ENCODE peak calls at places on chromosomes 12 and 14, in seven cellular contexts. Y, B, K, R, J, M and P are unnamed samples.

GRCh38 chr12:49364989-49365388 is 2.3 kb upstream of the SPATS2 start:
- DNase-seq in Y (peak), B (no peak), K (no peak), R (no peak), J (no peak), M (peak), P (no peak)

GRCh38 chr12:10967409-10967808 is 19.3 kb downstream of the TAS2R50 start:
- DNase-seq in Y (peak), B (no peak), K (no peak), R (no peak), J (no peak), M (peak), P (no peak)

GRCh38 chr14:57209561-57209960 is 59.1 kb downstream of the EXOC5 start:
- DNase-seq in Y (peak), B (no peak), K (no peak), R (no peak), J (no peak), M (peak), P (no peak)

GRCh38 chr12:98149270-98149669 is 366.1 kb upstream of the TMPO start:
- DNase-seq in Y (no peak), B (no peak), K (no peak), R (no peak), J (no peak), M (no peak), P (no peak)

GRCh38 chr14:74518221-74518620 is 24.7 kb downstream of the ISCA2 start:
- DNase-seq in Y (no peak), B (no peak), K (no peak), R (no peak), J (no peak), M (no peak), P (no peak)

GRCh38 chr12:81759215-81759991 is at the start of gene PPFIA2:
- DNase-seq in Y (peak), B (peak), K (peak), R (peak), J (peak), M (peak), P (peak)

GRCh38 chr14:56299306-56299984 is 181.2 kb downstream of the PELI2 start:
- DNase-seq in Y (no peak), B (no peak), K (no peak), R (no peak), J (no peak), M (no peak), P (no peak)

GRCh38 chr14:102590667-102591099 is 1.8 kb upstream of the RCOR1 start:
- DNase-seq in Y (peak), B (peak), K (peak), R (peak), J (peak), M (peak), P (peak)

GRCh38 chr14:35385042-35385839 is 19.3 kb downstream of the NFKBIA start:
- DNase-seq in Y (peak), B (no peak), K (no peak), R (peak), J (no peak), M (peak), P (no peak)

GRCh38 chr14:102979406-102979805 is 56.9 kb downstream of the AMN start:
- DNase-seq in Y (no peak), B (no peak), K (no peak), R (no peak), J (no peak), M (no peak), P (no peak)

GRCh38 chr14:38199768-38200167 is 7.9 kb upstream of the SSTR1 start:
- DNase-seq in Y (peak), B (no peak), K (no peak), R (no peak), J (no peak), M (peak), P (no peak)

GRCh38 chr12:18799140-18799446 is 61.2 kb downstream of the CAPZA3 start:
- DNase-seq in Y (no peak), B (no peak), K (no peak), R (no peak), J (no peak), M (no peak), P (no peak)

GRCh38 chr12:59007620-59008019 is 87.3 kb upstream of the LRIG3 start:
- DNase-seq in Y (no peak), B (no peak), K (no peak), R (no peak), J (no peak), M (no peak), P (no peak)

GRCh38 chr12:50265770-50266524 is 17.4 kb downstream of the LIMA1 start:
- DNase-seq in Y (no peak), B (no peak), K (no peak), R (no peak), J (no peak), M (no peak), P (no peak)

GRCh38 chr12:132036063-132036683 is 86.4 kb downstream of the EP400 start:
- DNase-seq in Y (no peak), B (no peak), K (no peak), R (no peak), J (no peak), M (no peak), P (no peak)

GRCh38 chr12:41277019-41277770 is 89.1 kb downstream of the PDZRN4 start:
- DNase-seq in Y (peak), B (peak), K (no peak), R (no peak), J (peak), M (peak), P (peak)

GRCh38 chr12:113658030-113658655 is 186.5 kb upstream of the LHX5 start:
- DNase-seq in Y (peak), B (no peak), K (no peak), R (no peak), J (no peak), M (peak), P (no peak)

GRCh38 chr12:103495783-103496456 is at the start of gene C12orf42:
- DNase-seq in Y (peak), B (peak), K (peak), R (no peak), J (peak), M (peak), P (peak)

GRCh38 chr12:84077692-84078091 is 834.9 kb downstream of the SLC6A15 start:
- DNase-seq in Y (peak), B (no peak), K (no peak), R (no peak), J (no peak), M (no peak), P (no peak)

GRCh38 chr12:6226701-6227096 is 26.5 kb downstream of the CD9 start:
- DNase-seq in Y (peak), B (no peak), K (no peak), R (peak), J (no peak), M (no peak), P (no peak)

GRCh38 chr14:98181768-98182167 is 1090.2 kb downstream of the BCL11B start:
- DNase-seq in Y (no peak), B (no peak), K (no peak), R (no peak), J (no peak), M (no peak), P (no peak)

GRCh38 chr12:119660074-119660473 is 7.9 kb upstream of the PRKAB1 start:
- DNase-seq in Y (no peak), B (no peak), K (no peak), R (no peak), J (no peak), M (no peak), P (no peak)

GRCh38 chr14:90168425-90169105 is 87.8 kb upstream of the PSMC1 start:
- DNase-seq in Y (peak), B (no peak), K (no peak), R (no peak), J (no peak), M (peak), P (no peak)

DNA sequence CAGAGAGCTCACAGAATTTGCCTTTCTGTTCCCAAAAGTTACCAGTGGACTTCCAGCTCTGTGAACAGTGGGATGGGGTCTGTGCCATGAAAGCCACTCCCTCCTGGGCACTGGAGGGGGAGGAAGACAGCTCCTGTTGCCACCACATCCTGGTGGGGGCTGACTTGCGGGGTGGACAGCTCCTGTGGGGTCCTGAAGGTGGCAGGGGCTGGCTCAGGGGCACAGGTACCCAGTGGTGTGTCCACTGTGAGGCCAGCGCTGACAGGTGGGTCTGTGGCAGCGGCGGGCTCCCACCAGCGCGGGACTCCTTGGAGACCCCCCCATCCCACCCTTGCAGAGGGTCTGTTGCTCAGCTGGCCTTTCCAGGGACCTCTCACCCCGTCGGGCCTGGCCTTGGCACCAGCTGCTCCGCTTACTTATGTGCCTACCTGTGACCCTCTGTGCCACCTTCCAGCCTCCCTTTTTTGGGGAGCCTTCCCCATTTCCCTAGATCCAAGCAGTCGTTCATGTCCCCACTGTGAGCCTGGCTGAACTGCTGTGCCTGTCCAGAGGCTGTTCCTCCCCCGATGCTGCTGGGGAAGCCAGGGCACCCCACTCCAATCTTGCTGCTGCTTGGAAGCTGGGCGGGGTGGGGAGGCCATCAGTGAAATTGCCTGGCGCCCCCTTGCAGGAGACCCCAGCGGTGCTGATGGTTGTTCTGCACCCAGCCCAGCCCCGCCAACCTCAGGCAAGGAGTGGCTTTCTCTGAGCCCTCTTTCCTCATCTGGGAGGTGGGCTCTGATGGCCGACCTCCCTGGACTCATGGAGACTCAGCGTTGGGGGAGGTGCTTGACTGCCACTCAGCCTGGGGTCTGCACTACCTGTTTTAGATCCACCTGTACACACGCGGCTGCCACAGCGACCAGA is 2.2 kb downstream of the TEDC1 start:
- DNase-seq in Y (no peak), B (no peak), K (no peak), R (no peak), J (peak), M (no peak), P (no peak)
- TF ChIP-seq CTCF in Y (no peak), B (no peak), K (no peak), R (no peak), J (no peak), M (no peak), P (no peak)

DNA sequence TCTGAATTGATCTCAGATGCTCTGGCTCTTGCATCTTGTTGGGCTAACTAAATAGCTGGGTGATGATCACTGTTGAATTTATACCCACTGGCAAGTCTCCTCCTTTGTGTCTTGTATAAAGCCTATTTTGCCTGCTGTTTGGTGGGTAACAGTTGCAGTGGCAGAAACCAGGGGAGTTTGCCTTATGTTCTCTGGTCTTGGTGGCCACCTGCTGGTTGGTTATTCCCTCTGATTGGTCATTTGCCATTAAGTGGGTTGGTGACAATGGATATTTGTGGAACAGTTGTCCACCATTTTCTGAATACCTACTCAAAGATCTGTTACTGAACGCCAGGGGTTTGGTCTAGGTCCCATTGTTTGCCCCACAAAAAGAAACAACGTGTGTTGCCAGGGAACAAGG is 52.1 kb downstream of the AVPR1A start:
- DNase-seq in Y (no peak), B (peak), K (no peak), R (no peak), J (no peak), M (no peak), P (peak)
- TF ChIP-seq CTCF in Y (no peak), B (peak), K (no peak), R (no peak), J (no peak), M (no peak), P (no peak)

GRCh38 chr14:64298773-64299172 is 4.6 kb upstream of the ESR2 start:
- DNase-seq in Y (no peak), B (no peak), K (no peak), R (no peak), J (no peak), M (peak), P (no peak)
- TF ChIP-seq CTCF in Y (peak), B (peak), K (no peak), R (no peak), J (no peak), M (peak), P (no peak)

DNA sequence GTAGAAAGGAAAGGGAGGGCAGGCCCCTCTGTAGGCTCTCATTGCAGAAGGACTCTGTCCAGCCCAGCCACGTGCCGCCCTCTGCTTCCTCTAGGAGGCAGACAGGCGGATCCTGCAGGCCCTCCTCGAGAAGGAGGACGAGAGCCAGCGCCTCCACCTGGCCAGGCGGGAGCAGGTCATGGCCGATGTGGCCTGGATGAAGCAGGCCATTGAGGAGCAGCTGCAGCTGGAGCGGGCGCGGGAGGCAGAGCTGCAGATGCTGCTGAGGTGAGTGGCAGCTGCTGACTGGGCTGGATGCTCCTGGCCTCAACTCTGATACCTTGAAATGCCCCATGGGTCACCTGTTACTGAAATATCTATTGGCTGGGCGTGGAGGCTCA is 10.9 kb downstream of the TCHP start:
- DNase-seq in Y (peak), B (peak), K (peak), R (no peak), J (peak), M (peak), P (peak)
- TF ChIP-seq CTCF in Y (peak), B (peak), K (peak), R (no peak), J (peak), M (peak), P (no peak)

GRCh38 chr12:121061831-121062230 is 22.8 kb upstream of the OASL start:
- DNase-seq in Y (peak), B (no peak), K (no peak), R (no peak), J (no peak), M (peak), P (no peak)
- TF ChIP-seq CTCF in Y (peak), B (no peak), K (no peak), R (no peak), J (no peak), M (peak), P (no peak)

GRCh38 chr12:68612675-68613074 is 2.0 kb downstream of the RAP1B start:
- DNase-seq in Y (no peak), B (no peak), K (no peak), R (no peak), J (no peak), M (no peak), P (no peak)

GRCh38 chr12:68609955-68610434 is 704 bp upstream of the RAP1B start:
- DNase-seq in Y (peak), B (no peak), K (no peak), R (no peak), J (no peak), M (peak), P (no peak)

GRCh38 chr12:68611094-68611818 is 557 bp downstream of the RAP1B start:
- DNase-seq in Y (peak), B (peak), K (peak), R (peak), J (peak), M (peak), P (peak)

GRCh38 chr12:68612245-68612644 is 1.5 kb downstream of the RAP1B start:
- DNase-seq in Y (peak), B (no peak), K (no peak), R (no peak), J (no peak), M (peak), P (no peak)

GRCh38 chr12:68610435-68611093 is at the start of gene RAP1B:
- DNase-seq in Y (peak), B (peak), K (peak), R (peak), J (peak), M (peak), P (peak)
- TF ChIP-seq CTCF in Y (no peak), B (no peak), K (no peak), R (no peak), J (no peak), M (no peak), P (no peak)